ENCODE peak calls at places on chromosome X, in five cellular contexts. One of them, this sample, is unnamed.

GRCh38 chrX:16807976-16808542 is 21.8 kb downstream of the TXLNG start:
- DNase-seq in DND-41: no peak
- DNase-seq in HFF-Myc: no peak
- DNase-seq in psoas muscle: no peak
- DNase-seq in keratinocyte: no peak
- DNase-seq in this sample: no peak

GRCh38 chrX:72713130-72713529 is 976 bp downstream of the PHKA1 start:
- DNase-seq in DND-41: no peak
- DNase-seq in HFF-Myc: no peak
- DNase-seq in psoas muscle: no peak
- DNase-seq in keratinocyte: no peak
- DNase-seq in this sample: no peak

GRCh38 chrX:50459615-50460014 is 11.0 kb downstream of the DGKK start:
- DNase-seq in DND-41: no peak
- DNase-seq in HFF-Myc: no peak
- DNase-seq in psoas muscle: no peak
- DNase-seq in keratinocyte: no peak
- DNase-seq in this sample: no peak

GRCh38 chrX:106894978-106895452 is 8.1 kb downstream of the RIPPLY1 start:
- DNase-seq in DND-41: no peak
- DNase-seq in HFF-Myc: peak
- DNase-seq in psoas muscle: peak
- DNase-seq in keratinocyte: no peak
- DNase-seq in this sample: no peak

GRCh38 chrX:390459-390858 is 3.8 kb upstream of the PPP2R3B start:
- DNase-seq in DND-41: no peak
- DNase-seq in HFF-Myc: no peak
- DNase-seq in psoas muscle: no peak
- DNase-seq in keratinocyte: no peak
- DNase-seq in this sample: no peak

GRCh38 chrX:77087529-77088169 is 359.5 kb upstream of the FGF16 start:
- DNase-seq in DND-41: no peak
- DNase-seq in HFF-Myc: no peak
- DNase-seq in psoas muscle: peak
- DNase-seq in keratinocyte: no peak
- DNase-seq in this sample: no peak

GRCh38 chrX:2486476-2487133 is 14.2 kb downstream of the DHRSX start:
- DNase-seq in DND-41: no peak
- DNase-seq in HFF-Myc: no peak
- DNase-seq in psoas muscle: no peak
- DNase-seq in keratinocyte: no peak
- DNase-seq in this sample: no peak

GRCh38 chrX:33741807-33742206 is 390.3 kb downstream of the FAM47A start:
- DNase-seq in DND-41: no peak
- DNase-seq in HFF-Myc: no peak
- DNase-seq in psoas muscle: no peak
- DNase-seq in keratinocyte: no peak
- DNase-seq in this sample: no peak

GRCh38 chrX:148459343-148459742 is 41.1 kb upstream of the AFF2 start:
- DNase-seq in DND-41: no peak
- DNase-seq in HFF-Myc: no peak
- DNase-seq in psoas muscle: no peak
- DNase-seq in keratinocyte: no peak
- DNase-seq in this sample: peak

GRCh38 chrX:83008415-83008814 is 499.7 kb upstream of the POU3F4 start:
- DNase-seq in DND-41: no peak
- DNase-seq in HFF-Myc: no peak
- DNase-seq in psoas muscle: no peak
- DNase-seq in keratinocyte: no peak
- DNase-seq in this sample: peak

GRCh38 chrX:21490341-21490740 is 116.1 kb downstream of the CNKSR2 start:
- DNase-seq in DND-41: no peak
- DNase-seq in HFF-Myc: no peak
- DNase-seq in psoas muscle: no peak
- DNase-seq in keratinocyte: no peak
- DNase-seq in this sample: no peak

GRCh38 chrX:136063340-136064079 is 78.3 kb downstream of the SLC9A6 start:
- DNase-seq in DND-41: no peak
- DNase-seq in HFF-Myc: no peak
- DNase-seq in psoas muscle: no peak
- DNase-seq in keratinocyte: no peak
- DNase-seq in this sample: peak

GRCh38 chrX:16671005-16671404 is 21.0 kb downstream of the S100G start:
- DNase-seq in DND-41: no peak
- DNase-seq in HFF-Myc: no peak
- DNase-seq in psoas muscle: no peak
- DNase-seq in keratinocyte: no peak
- DNase-seq in this sample: peak

GRCh38 chrX:27619975-27620374 is 29.8 kb downstream of the DCAF8L2 start:
- DNase-seq in DND-41: no peak
- DNase-seq in HFF-Myc: no peak
- DNase-seq in psoas muscle: no peak
- DNase-seq in keratinocyte: no peak
- DNase-seq in this sample: peak

DNA sequence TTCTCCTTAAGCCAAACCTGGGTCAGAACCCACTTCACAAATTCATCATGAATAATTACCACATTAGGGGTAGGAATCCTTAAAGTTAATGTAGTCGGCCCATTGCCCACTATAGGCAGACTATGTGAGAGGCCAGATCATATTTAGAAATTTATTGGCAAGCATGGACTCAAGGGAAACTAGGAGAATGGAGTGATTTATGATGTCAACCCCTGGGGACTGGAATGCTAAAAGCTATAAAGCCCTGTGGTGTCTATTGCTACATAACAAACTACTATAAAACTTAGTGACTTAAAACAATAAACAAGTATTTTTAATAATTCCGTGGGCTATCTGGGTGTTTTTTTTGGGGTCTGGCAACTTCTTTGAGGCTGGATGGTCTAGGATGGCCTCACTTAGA is 93.9 kb downstream of the PPP1R2C start:
- DNase-seq in DND-41: no peak
- DNase-seq in HFF-Myc: no peak
- DNase-seq in psoas muscle: no peak
- DNase-seq in keratinocyte: no peak
- DNase-seq in this sample: no peak
- H3K4me3 ChIP-seq in DND-41: no peak
- H3K4me3 ChIP-seq in HFF-Myc: no peak
- H3K4me3 ChIP-seq in psoas muscle: no peak
- H3K4me3 ChIP-seq in keratinocyte: no peak
- H3K4me3 ChIP-seq in this sample: no peak

GRCh38 chrX:133179500-133179899 is 38.7 kb downstream of the TFDP3 start:
- DNase-seq in DND-41: no peak
- DNase-seq in HFF-Myc: no peak
- DNase-seq in psoas muscle: no peak
- DNase-seq in keratinocyte: no peak
- DNase-seq in this sample: no peak
- TF ChIP-seq CTCF in DND-41: no peak
- TF ChIP-seq CTCF in HFF-Myc: no peak
- TF ChIP-seq CTCF in psoas muscle: no peak
- TF ChIP-seq CTCF in keratinocyte: no peak
- TF ChIP-seq CTCF in this sample: no peak

GRCh38 chrX:141175786-141176185 is 1.1 kb downstream of the LDOC1 start:
- DNase-seq in DND-41: no peak
- DNase-seq in HFF-Myc: no peak
- DNase-seq in psoas muscle: no peak
- DNase-seq in keratinocyte: no peak
- DNase-seq in this sample: no peak
- H3K4me3 ChIP-seq in DND-41: no peak
- H3K4me3 ChIP-seq in HFF-Myc: peak
- H3K4me3 ChIP-seq in psoas muscle: peak
- H3K4me3 ChIP-seq in keratinocyte: peak
- H3K4me3 ChIP-seq in this sample: no peak

DNA sequence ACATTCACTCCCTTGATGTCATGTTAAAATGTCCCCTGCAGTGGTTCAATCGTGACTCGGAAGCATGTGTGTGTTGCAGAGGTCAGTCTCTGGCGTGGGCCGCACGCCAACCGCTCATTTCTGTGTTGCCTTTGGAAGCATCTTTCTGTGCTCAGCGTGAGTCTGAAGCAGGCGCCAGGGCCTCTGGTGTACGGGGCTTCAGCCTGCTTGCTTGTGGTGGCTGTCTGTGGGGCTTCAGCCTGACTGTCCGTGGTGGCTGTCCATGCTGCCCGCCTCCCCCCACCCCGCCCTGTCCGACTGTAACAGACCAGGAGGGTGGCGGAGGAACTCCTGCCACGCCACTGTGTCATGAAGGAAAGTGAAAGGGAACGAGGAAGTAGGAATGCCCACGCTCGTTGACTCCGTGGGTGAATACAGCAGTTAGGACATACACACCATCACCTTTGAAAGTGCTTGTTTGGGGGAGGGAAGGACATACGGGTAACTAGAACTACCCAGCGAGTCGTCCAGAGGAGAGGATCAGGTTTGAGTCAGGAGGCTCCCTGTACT is 14.7 kb upstream of the CLCN4 start:
- DNase-seq in DND-41: no peak
- DNase-seq in HFF-Myc: no peak
- DNase-seq in psoas muscle: no peak
- DNase-seq in keratinocyte: no peak
- DNase-seq in this sample: no peak
- TF ChIP-seq CTCF in DND-41: no peak
- TF ChIP-seq CTCF in HFF-Myc: no peak
- TF ChIP-seq CTCF in psoas muscle: no peak
- TF ChIP-seq CTCF in keratinocyte: no peak
- TF ChIP-seq CTCF in this sample: no peak

DNA sequence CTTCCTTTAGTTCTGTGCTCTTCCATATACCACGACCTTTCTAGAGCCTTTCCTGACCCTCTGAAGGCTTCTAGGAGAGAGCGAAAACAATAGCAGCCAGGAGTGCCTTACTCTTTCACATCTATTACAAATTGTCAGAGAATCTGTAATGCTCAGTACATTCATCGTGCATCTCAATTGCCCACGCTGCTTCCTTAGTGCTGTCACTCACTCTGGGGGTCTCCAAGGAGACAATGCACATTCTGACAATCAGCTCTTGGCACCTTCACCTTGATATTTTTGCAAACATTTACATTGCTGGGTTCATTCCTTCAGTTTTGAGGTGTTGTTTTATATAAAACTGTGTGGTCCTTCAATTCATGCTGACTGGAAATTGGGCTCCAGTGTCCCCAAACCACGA is 110.1 kb upstream of the GPR101 start:
- DNase-seq in DND-41: no peak
- DNase-seq in HFF-Myc: no peak
- DNase-seq in psoas muscle: no peak
- DNase-seq in keratinocyte: no peak
- DNase-seq in this sample: no peak
- H3K4me3 ChIP-seq in DND-41: no peak
- H3K4me3 ChIP-seq in HFF-Myc: no peak
- H3K4me3 ChIP-seq in psoas muscle: no peak
- H3K4me3 ChIP-seq in keratinocyte: no peak
- H3K4me3 ChIP-seq in this sample: no peak

DNA sequence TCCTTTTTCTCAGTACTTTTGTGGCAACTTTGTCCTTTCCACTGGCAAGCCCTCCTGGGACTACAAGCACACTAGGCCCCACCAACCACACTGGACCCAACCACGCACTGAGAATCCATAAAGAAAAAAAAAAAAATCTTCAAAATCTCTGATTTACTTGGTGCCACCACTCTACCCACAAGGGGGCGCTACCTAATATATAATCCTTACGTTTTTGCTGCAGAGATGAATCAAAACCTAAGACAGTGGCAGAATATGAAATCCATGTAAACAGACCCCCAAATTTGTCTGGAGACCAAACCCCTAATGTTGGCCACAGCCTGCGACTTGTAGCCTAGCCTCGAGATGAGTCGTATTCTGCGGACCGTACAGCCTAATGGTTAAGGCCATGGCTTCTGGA is 63.5 kb upstream of the ARHGAP36 start:
- DNase-seq in DND-41: peak
- DNase-seq in HFF-Myc: no peak
- DNase-seq in psoas muscle: no peak
- DNase-seq in keratinocyte: no peak
- DNase-seq in this sample: peak
- TF ChIP-seq CTCF in DND-41: peak
- TF ChIP-seq CTCF in HFF-Myc: peak
- TF ChIP-seq CTCF in psoas muscle: peak
- TF ChIP-seq CTCF in keratinocyte: peak
- TF ChIP-seq CTCF in this sample: no peak

DNA sequence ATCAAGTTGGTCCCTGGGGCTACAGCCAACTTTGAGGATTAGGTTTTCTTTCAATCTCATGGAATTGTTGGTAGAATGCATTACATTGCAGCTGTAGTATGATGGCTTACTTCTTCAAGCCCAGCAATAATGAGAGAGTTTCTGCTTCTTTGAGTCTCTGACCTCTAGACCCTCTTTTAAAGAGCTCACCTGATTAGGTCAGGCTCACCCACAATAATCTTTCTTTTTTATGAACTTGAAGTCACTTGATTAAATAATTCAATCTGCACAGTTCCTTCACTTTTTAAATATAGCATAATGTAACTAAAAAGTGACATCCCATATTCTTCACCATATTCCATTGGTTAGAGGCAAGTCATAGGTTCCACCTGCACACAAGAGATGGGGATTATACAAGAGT is 547.5 kb upstream of the CT83 start:
- DNase-seq in DND-41: no peak
- DNase-seq in HFF-Myc: no peak
- DNase-seq in psoas muscle: no peak
- DNase-seq in keratinocyte: no peak
- DNase-seq in this sample: no peak
- H3K4me3 ChIP-seq in DND-41: no peak
- H3K4me3 ChIP-seq in HFF-Myc: no peak
- H3K4me3 ChIP-seq in psoas muscle: no peak
- H3K4me3 ChIP-seq in keratinocyte: no peak
- H3K4me3 ChIP-seq in this sample: no peak

DNA sequence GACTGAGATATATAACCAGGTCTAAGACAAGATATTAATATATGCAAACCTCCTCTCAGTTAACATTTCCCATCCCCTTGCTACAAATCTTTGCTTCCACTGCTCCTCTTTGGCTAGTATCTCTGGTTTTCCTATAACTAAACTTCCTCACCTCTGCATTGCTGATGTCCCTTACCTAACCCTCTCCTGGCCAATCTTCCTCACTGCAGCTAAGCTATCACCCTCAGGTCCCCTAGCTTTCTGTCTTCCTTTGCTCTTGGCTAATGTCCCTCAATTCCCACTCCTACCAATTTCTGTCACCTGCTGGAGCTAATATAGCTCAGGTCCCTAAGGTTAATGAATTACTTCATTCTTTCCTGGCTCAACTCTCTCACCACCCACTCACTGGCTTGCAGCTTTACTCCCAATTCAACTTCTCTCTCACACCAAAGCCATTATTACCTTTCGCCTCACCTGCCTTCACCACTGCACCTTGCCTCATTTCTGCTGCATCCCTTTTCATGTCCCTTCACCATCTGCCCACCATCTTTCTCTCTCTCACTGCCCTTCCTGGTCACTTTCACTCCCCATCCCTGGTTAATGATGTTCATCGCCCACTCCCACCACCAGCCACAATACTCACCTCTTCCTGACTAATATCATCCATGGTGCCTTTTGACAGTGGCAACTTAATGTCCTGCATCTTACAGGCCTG is 26.7 kb downstream of the SMC1A start:
- DNase-seq in DND-41: no peak
- DNase-seq in HFF-Myc: no peak
- DNase-seq in psoas muscle: no peak
- DNase-seq in keratinocyte: no peak
- DNase-seq in this sample: no peak
- TF ChIP-seq CTCF in DND-41: no peak
- TF ChIP-seq CTCF in HFF-Myc: no peak
- TF ChIP-seq CTCF in psoas muscle: no peak
- TF ChIP-seq CTCF in keratinocyte: no peak
- TF ChIP-seq CTCF in this sample: no peak

This sample was measured in GM12865.